ENCODE peak calls at places on chromosomes 4 and X, in four cellular contexts. O is glutamatergic neuron, T is bronchial epithelial cell, E is SHP77. F is an unnamed sample.

GRCh38 chr4:73417973-73418372 is 13.9 kb downstream of the ALB start:
- DNase-seq in O (no peak), E (no peak), T (no peak), F (no peak)

GRCh38 chr4:48268956-48269860 is at the start of gene TEC:
- DNase-seq in T (peak), E (peak), O (peak), F (peak)

GRCh38 chrX:94097852-94098251 is 423.8 kb downstream of the FAM133A start:
- DNase-seq in O (no peak), E (no peak), T (no peak), F (no peak)

GRCh38 chrX:115259238-115259875 is 25.5 kb upstream of the LRCH2 start:
- DNase-seq in E (no peak), O (no peak), T (no peak), F (no peak)

GRCh38 chr4:1722551-1723071 is 1.3 kb downstream of the TACC3 start:
- DNase-seq in E (no peak), O (no peak), T (no peak), F (peak)

GRCh38 chrX:154093965-154094364 is 3.6 kb downstream of the MECP2 start:
- DNase-seq in O (no peak), E (no peak), T (no peak), F (no peak)

GRCh38 chrX:49286136-49286535 is 16.5 kb downstream of the PPP1R3F start:
- DNase-seq in O (no peak), T (no peak), E (no peak), F (no peak)

GRCh38 chr4:26342328-26343040 is 21.7 kb downstream of the RBPJ start:
- DNase-seq in E (no peak), O (no peak), T (peak), F (peak)

GRCh38 chr4:92047209-92047877 is 256.4 kb upstream of the GRID2 start:
- DNase-seq in O (no peak), E (no peak), T (no peak), F (no peak)

GRCh38 chrX:2501246-2502102 is 698 bp upstream of the DHRSX start:
- DNase-seq in O (peak), E (no peak), T (no peak), F (no peak)

GRCh38 chr4:110620352-110621327 is 2.2 kb downstream of the PITX2 start:
- DNase-seq in O (peak), E (peak), T (no peak), F (no peak)

GRCh38 chr4:152500798-152501434 is 35.0 kb downstream of the FBXW7 start:
- DNase-seq in T (peak), E (peak), O (no peak), F (peak)

GRCh38 chr4:133865606-133866327 is 335.8 kb downstream of the PABPC4L start:
- DNase-seq in O (no peak), E (no peak), T (peak), F (peak)

GRCh38 chrX:54794004-54794403 is 4.1 kb downstream of the ITIH6 start:
- DNase-seq in T (no peak), O (no peak), E (no peak), F (no peak)

GRCh38 chr4:114263233-114263632 is 283.8 kb upstream of the ARSJ start:
- DNase-seq in T (peak), O (no peak), E (no peak), F (no peak)

GRCh38 chr4:156686120-156686519 is 285.5 kb downstream of the PDGFC start:
- DNase-seq in E (no peak), T (peak), O (no peak), F (peak)

GRCh38 chrX:24276011-24276410 is 37.9 kb downstream of the SUPT20HL2 start:
- DNase-seq in O (no peak), E (no peak), T (no peak), F (no peak)

GRCh38 chr4:83890816-83891215 is 354.9 kb downstream of the GPAT3 start:
- DNase-seq in O (no peak), T (peak), E (no peak), F (peak)

GRCh38 chr4:1017211-1017610 is 5.8 kb downstream of the FGFRL1 start:
- DNase-seq in T (no peak), O (no peak), E (no peak), F (no peak)

GRCh38 chrX:150517303-150517896 is 51.0 kb upstream of the MTM1 start:
- DNase-seq in T (peak), O (no peak), E (no peak), F (no peak)

GRCh38 chr4:3306465-3306864 is 13.6 kb downstream of the RGS12 start:
- DNase-seq in E (no peak), T (no peak), O (no peak), F (no peak)

GRCh38 chr4:67933755-67934154 is 29.5 kb downstream of the TMPRSS11A start:
- DNase-seq in E (no peak), T (peak), O (no peak), F (no peak)

GRCh38 chr4:31366041-31366440 is 645.9 kb downstream of the PCDH7 start:
- DNase-seq in E (no peak), T (peak), O (no peak), F (no peak)

GRCh38 chr4:89765966-89766365 is 71.0 kb downstream of the SNCA start:
- DNase-seq in E (no peak), O (no peak), T (peak), F (no peak)

GRCh38 chr4:143399113-143399949 is 62.7 kb downstream of the GAB1 start:
- DNase-seq in E (no peak), O (no peak), T (peak), F (no peak)

GRCh38 chrX:10769165-10769564 is 148.8 kb upstream of the MID1 start:
- DNase-seq in T (peak), E (peak), O (no peak), F (peak)

GRCh38 chr4:170391066-170391754 is 301.5 kb upstream of the AADAT start:
- DNase-seq in E (no peak), O (no peak), T (peak), F (no peak)

F was measured in Daoy.